ENCODE peak calls at places on chromosomes 12 and 14, in six cellular contexts. T is cardiac muscle cell, W is foreskin melanocyte, L is mesendoderm, U is HEK293T, K is NCI-H1436. B is an unnamed sample.

GRCh38 chr12:46406352-46407027 is 33.9 kb upstream of the SLC38A2 start:
- DNase-seq in T (no peak), W (no peak), L (peak), U (no peak), K (no peak), B (no peak)

GRCh38 chr12:52515927-52516831 is 4.0 kb downstream of the KRT5 start:
- DNase-seq in T (no peak), W (no peak), L (no peak), U (no peak), K (no peak), B (no peak)

GRCh38 chr14:53006931-53007330 is 56.1 kb upstream of the FERMT2 start:
- DNase-seq in T (no peak), W (no peak), L (no peak), U (no peak), K (no peak), B (no peak)

GRCh38 chr14:50225067-50225973 is 6.1 kb downstream of the SOS2 start:
- DNase-seq in T (peak), W (peak), L (no peak), U (no peak), K (no peak), B (no peak)

GRCh38 chr14:98498019-98498885 is 773.7 kb downstream of the BCL11B start:
- DNase-seq in T (no peak), W (no peak), L (no peak), U (no peak), K (no peak), B (no peak)

GRCh38 chr12:110002691-110003515 is 3.7 kb downstream of the ANKRD13A start:
- DNase-seq in T (no peak), W (no peak), L (no peak), U (no peak), K (no peak), B (no peak)

GRCh38 chr12:76346798-76347420 is 1.3 kb downstream of the BBS10 start:
- DNase-seq in T (peak), W (peak), L (peak), U (peak), K (no peak), B (peak)

GRCh38 chr14:50520947-50521815 is 11.2 kb downstream of the MAP4K5 start:
- DNase-seq in T (no peak), W (peak), L (no peak), U (no peak), K (no peak), B (no peak)

GRCh38 chr14:71320734-71321555 is 413.7 kb downstream of the PCNX1 start:
- DNase-seq in T (peak), W (peak), L (peak), U (peak), K (peak), B (peak)